ENCODE peak calls at places on chromosomes 3 and 15, in five cellular contexts. Q is progenitor cell of endocrine pancreas, I is GM06990, J is AG04450, Y is tibial artery. A is an unnamed sample.

GRCh38 chr15:63933522-63933921 is 99.8 kb upstream of the HERC1 start:
- DNase-seq in Q (no peak), I (no peak), J (no peak), Y (no peak), A (no peak)

GRCh38 chr3:73493543-73494314 is 131.0 kb downstream of the PDZRN3 start:
- DNase-seq in Q (no peak), I (no peak), J (no peak), Y (no peak), A (no peak)

GRCh38 chr3:20747736-20748135 is 561.7 kb upstream of the SGO1 start:
- DNase-seq in Q (no peak), I (no peak), J (no peak), Y (no peak), A (no peak)

GRCh38 chr3:87082806-87083440 is 92.0 kb upstream of the VGLL3 start:
- DNase-seq in Q (no peak), I (no peak), J (peak), Y (no peak), A (no peak)

GRCh38 chr15:42591238-42591936 is 16.0 kb downstream of the STARD9 start:
- DNase-seq in Q (no peak), I (no peak), J (no peak), Y (no peak), A (no peak)

GRCh38 chr3:60609446-60609845 is 641.8 kb downstream of the FHIT start:
- DNase-seq in Q (no peak), I (no peak), J (no peak), Y (no peak), A (no peak)

GRCh38 chr15:49179433-49180190 is 9.6 kb downstream of the GALK2 start:
- DNase-seq in Q (no peak), I (no peak), J (no peak), Y (no peak), A (no peak)

GRCh38 chr3:111895079-111895478 is 36.0 kb downstream of the PHLDB2 start:
- DNase-seq in Q (no peak), I (no peak), J (no peak), Y (no peak), A (no peak)

GRCh38 chr3:179733797-179734196 is 81.0 kb downstream of the USP13 start:
- DNase-seq in Q (no peak), I (no peak), J (no peak), Y (no peak), A (no peak)

GRCh38 chr3:71521021-71521352 is 62.5 kb downstream of the FOXP1 start:
- DNase-seq in Q (no peak), I (no peak), J (no peak), Y (no peak), A (no peak)

GRCh38 chr3:72034956-72035355 is 250.0 kb upstream of the PROK2 start:
- DNase-seq in Q (no peak), I (no peak), J (no peak), Y (no peak), A (no peak)

GRCh38 chr3:153173758-153174516 is 11.9 kb downstream of the RAP2B start:
- DNase-seq in Q (no peak), I (no peak), J (no peak), Y (no peak), A (no peak)

GRCh38 chr15:81357178-81357686 is 16.8 kb downstream of the TMC3 start:
- DNase-seq in Q (no peak), I (no peak), J (no peak), Y (no peak), A (no peak)

GRCh38 chr15:51861557-51862350 is 32.3 kb downstream of the TMOD3 start:
- DNase-seq in Q (no peak), I (no peak), J (no peak), Y (no peak), A (no peak)

GRCh38 chr3:45417949-45418847 is 29.8 kb downstream of the LARS2 start:
- DNase-seq in Q (no peak), I (no peak), J (no peak), Y (no peak), A (no peak)

GRCh38 chr15:74451322-74451721 is 9.6 kb downstream of the UBL7 start:
- DNase-seq in Q (no peak), I (no peak), J (no peak), Y (peak), A (no peak)

GRCh38 chr3:99931059-99931458 is 113.4 kb downstream of the CMSS1 start:
- DNase-seq in Q (no peak), I (no peak), J (no peak), Y (no peak), A (no peak)

GRCh38 chr3:1275495-1275894 is 182.7 kb downstream of the CNTN6 start:
- DNase-seq in Q (no peak), I (no peak), J (no peak), Y (no peak), A (no peak)

GRCh38 chr3:85303156-85303555 is 344.4 kb downstream of the CADM2 start:
- DNase-seq in Q (no peak), I (no peak), J (no peak), Y (no peak), A (no peak)

GRCh38 chr3:85304360-85304964 is 345.7 kb downstream of the CADM2 start:
- DNase-seq in Q (no peak), I (no peak), J (no peak), Y (no peak), A (no peak)
- TF ChIP-seq CTCF in Q (peak), I (no peak), J (peak), Y (no peak), A (no peak)

DNA sequence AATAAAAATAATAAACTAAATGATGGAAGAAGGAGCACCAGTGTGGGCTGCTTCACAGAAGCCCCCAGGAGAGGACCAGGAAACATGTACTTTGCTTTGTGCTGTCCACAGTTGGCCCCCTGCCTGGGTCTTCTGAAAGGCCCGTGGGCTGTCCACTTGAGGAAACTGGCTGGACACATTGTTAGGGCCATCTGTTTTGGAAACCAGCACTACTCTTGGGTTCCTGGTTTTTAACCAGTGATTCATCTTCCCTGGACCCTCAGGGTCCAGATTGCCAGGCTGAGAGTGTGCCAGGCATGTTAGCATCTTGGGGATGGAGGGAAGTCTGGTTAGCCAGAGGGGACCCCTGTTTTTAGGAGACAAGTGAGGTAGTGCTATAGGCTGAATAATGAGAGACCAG is 297.2 kb upstream of the C2CD4B start:
- DNase-seq in Q (no peak), I (no peak), J (no peak), Y (peak), A (no peak)
- TF ChIP-seq CTCF in Q (no peak), I (no peak), J (no peak), Y (no peak), A (no peak)

GRCh38 chr3:70065666-70066253 is 66.2 kb downstream of the SAMMSON start:
- DNase-seq in Q (no peak), I (no peak), J (no peak), Y (no peak), A (no peak)

GRCh38 chr3:70069557-70069956 is 70.0 kb downstream of the SAMMSON start:
- DNase-seq in Q (no peak), I (no peak), J (no peak), Y (no peak), A (no peak)

GRCh38 chr3:70067860-70068479 is 68.4 kb downstream of the SAMMSON start:
- DNase-seq in Q (no peak), I (no peak), J (no peak), Y (no peak), A (no peak)

GRCh38 chr3:70061111-70061510 is 61.6 kb downstream of the SAMMSON start:
- DNase-seq in Q (no peak), I (no peak), J (no peak), Y (no peak), A (no peak)

DNA sequence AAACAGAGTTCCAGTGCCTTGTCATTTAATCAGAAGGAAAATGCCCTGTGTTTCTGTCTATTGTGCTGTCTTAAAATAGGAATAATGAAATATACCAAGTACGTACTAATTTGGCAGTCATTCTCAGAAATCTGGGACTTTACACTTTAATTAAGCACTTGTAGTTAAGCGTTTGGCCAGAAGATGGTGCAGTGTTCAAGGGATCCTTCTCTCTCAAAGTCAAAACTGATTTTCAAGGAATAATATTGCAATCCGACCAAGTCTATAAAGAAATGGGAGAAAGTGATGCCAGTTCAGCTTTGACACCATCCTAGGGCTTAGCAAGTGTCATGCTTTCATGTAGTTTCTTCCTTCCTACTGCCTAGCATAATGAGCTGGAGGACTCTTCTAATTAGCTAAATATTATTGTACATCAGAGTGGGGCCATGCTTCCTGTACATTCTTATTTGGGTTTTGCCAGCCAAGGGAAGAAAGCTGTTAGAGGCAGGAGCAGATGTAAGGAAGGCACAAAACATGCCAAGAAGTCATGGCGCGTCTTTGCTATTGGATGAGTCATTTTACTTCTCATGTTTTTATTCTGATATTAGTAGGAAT is 64.8 kb downstream of the SAMMSON start:
- DNase-seq in Q (no peak), I (no peak), J (peak), Y (no peak), A (no peak)
- TF ChIP-seq CTCF in Q (peak), I (peak), J (peak), Y (peak), A (peak)

GRCh38 chr3:195208183-195208582 is 62.8 kb downstream of the XXYLT1 start:
- DNase-seq in Q (no peak), I (peak), J (no peak), Y (no peak), A (no peak)

GRCh38 chr3:195207731-195208130 is 63.2 kb downstream of the XXYLT1 start:
- DNase-seq in Q (no peak), I (no peak), J (no peak), Y (no peak), A (no peak)

GRCh38 chr3:195207056-195207455 is 63.9 kb downstream of the XXYLT1 start:
- DNase-seq in Q (no peak), I (no peak), J (no peak), Y (no peak), A (no peak)

GRCh38 chr3:195203631-195204030 is 67.3 kb downstream of the XXYLT1 start:
- DNase-seq in Q (no peak), I (no peak), J (no peak), Y (no peak), A (peak)

GRCh38 chr3:195204360-195205166 is 66.4 kb downstream of the XXYLT1 start:
- DNase-seq in Q (no peak), I (peak), J (no peak), Y (no peak), A (peak)
- TF ChIP-seq CTCF in Q (no peak), I (no peak), J (no peak), Y (no peak), A (no peak)

GRCh38 chr15:83747050-83747717 is 93.3 kb downstream of the ADAMTSL3 start:
- DNase-seq in Q (no peak), I (no peak), J (no peak), Y (peak), A (no peak)
- TF ChIP-seq CTCF in Q (no peak), I (no peak), J (peak), Y (peak), A (no peak)

GRCh38 chr15:45276851-45277250 is 24.8 kb downstream of the SLC28A2 start:
- DNase-seq in Q (no peak), I (no peak), J (no peak), Y (no peak), A (no peak)
- TF ChIP-seq CTCF in Q (peak), I (peak), J (peak), Y (peak), A (no peak)

GRCh38 chr15:73156431-73157191 is 104.3 kb downstream of the NEO1 start:
- DNase-seq in Q (no peak), I (no peak), J (no peak), Y (no peak), A (no peak)
- TF ChIP-seq CTCF in Q (no peak), I (peak), J (no peak), Y (no peak), A (no peak)

A was measured in natural killer cell.